ENCODE peak calls at places on chromosomes 7 and 10, in six cellular contexts. I, O, T, S, U and H are unnamed samples.

GRCh38 chr10:122157451-122157850 is 113.6 kb upstream of the BTBD16 start:
- DNase-seq in I (no peak), O (no peak), T (no peak), S (no peak), U (no peak), H (no peak)

GRCh38 chr7:107354639-107355038 is 115.2 kb upstream of the GPR22 start:
- DNase-seq in I (no peak), O (no peak), T (no peak), S (no peak), U (no peak), H (no peak)

GRCh38 chr7:74372511-74373111 is 81.1 kb upstream of the GTF2IRD1 start:
- DNase-seq in I (no peak), O (peak), T (no peak), S (no peak), U (no peak), H (no peak)

GRCh38 chr7:4575254-4575653 is 106.8 kb upstream of the FOXK1 start:
- DNase-seq in I (no peak), O (no peak), T (no peak), S (no peak), U (no peak), H (no peak)

GRCh38 chr10:124520553-124521428 is 59.2 kb downstream of the LHPP start:
- DNase-seq in I (no peak), O (peak), T (no peak), S (no peak), U (no peak), H (no peak)

GRCh38 chr7:69749358-69749757 is 151.1 kb downstream of the AUTS2 start:
- DNase-seq in I (no peak), O (no peak), T (no peak), S (peak), U (no peak), H (no peak)

GRCh38 chr7:74275401-74275881 is 13.8 kb upstream of the CLIP2 start:
- DNase-seq in I (no peak), O (no peak), T (no peak), S (no peak), U (no peak), H (no peak)

GRCh38 chr7:104956753-104957450 is 57.1 kb upstream of the KMT2E start:
- DNase-seq in I (no peak), O (no peak), T (no peak), S (peak), U (no peak), H (no peak)

GRCh38 chr10:6186894-6187256 is 15.9 kb upstream of the PFKFB3 start:
- DNase-seq in I (no peak), O (peak), T (no peak), S (no peak), U (no peak), H (peak)

GRCh38 chr10:7789390-7789789 is 1.4 kb downstream of the ATP5F1C start:
- DNase-seq in I (no peak), O (no peak), T (no peak), S (peak), U (no peak), H (no peak)

GRCh38 chr7:25632616-25633015 is 404.3 kb upstream of the NPVF start:
- DNase-seq in I (no peak), O (no peak), T (no peak), S (no peak), U (no peak), H (no peak)

GRCh38 chr10:127150136-127150535 is 46.3 kb downstream of the INSYN2A start:
- DNase-seq in I (no peak), O (no peak), T (no peak), S (no peak), U (no peak), H (no peak)

GRCh38 chr7:751826-752225 is 24.7 kb upstream of the PRKAR1B start:
- DNase-seq in I (no peak), O (peak), T (no peak), S (no peak), U (no peak), H (peak)

GRCh38 chr7:83457022-83457892 is 191.7 kb downstream of the SEMA3E start:
- DNase-seq in I (no peak), O (no peak), T (no peak), S (no peak), U (no peak), H (no peak)